ENCODE peak calls at places on chromosomes 13 and 19, in seven cellular contexts. R, P, F, I, L, A and J are unnamed samples.

GRCh38 chr13:40116008-40116407 is 460.5 kb downstream of the COG6 start:
- DNase-seq in A (peak; percentile 60), I (peak; percentile 82), R (peak; percentile 97), L (peak; percentile 46), P (no peak), F (no peak), J (peak; percentile 90)

GRCh38 chr19:49916839-49917733 is 11.9 kb upstream of the ATF5 start:
- DNase-seq in F (no peak), A (no peak), R (no peak), L (no peak), I (peak; percentile 62), P (no peak), J (peak; percentile 35)

GRCh38 chr19:2273356-2274184 is 8.4 kb downstream of the PEAK3 start:
- DNase-seq in R (peak; percentile 65), I (peak; percentile 96), A (peak; percentile 49), F (peak; percentile 94), L (peak; percentile 73), P (peak; percentile 84), J (peak; percentile 64)

GRCh38 chr13:45630791-45631190 is 15.3 kb upstream of the ERICH6B start:
- DNase-seq in P (no peak), F (no peak), L (no peak), I (no peak), A (no peak), R (no peak), J (peak; percentile 46)

GRCh38 chr13:111153977-111154332 is 38.8 kb downstream of the ARHGEF7 start:
- DNase-seq in A (peak; percentile 44), L (peak; percentile 33), R (no peak), P (no peak), I (no peak), F (peak; percentile 56), J (no peak)

GRCh38 chr13:41071775-41072174 is 10.5 kb downstream of the WBP4 start:
- DNase-seq in R (no peak), I (no peak), L (no peak), A (no peak), F (no peak), P (no peak), J (no peak)

GRCh38 chr19:23784274-23784673 is 25.6 kb upstream of the ZNF681 start:
- DNase-seq in I (no peak), P (no peak), A (no peak), L (no peak), F (no peak), R (no peak), J (no peak)

GRCh38 chr13:83215627-83216026 is 666.6 kb downstream of the SLITRK1 start:
- DNase-seq in L (no peak), F (no peak), P (no peak), R (peak; percentile 84), A (no peak), I (no peak), J (peak; percentile 50)

GRCh38 chr13:101530293-101530692 is 77.8 kb downstream of the ITGBL1 start:
- DNase-seq in L (no peak), A (no peak), R (peak; percentile 75), I (no peak), P (no peak), F (no peak), J (no peak)

GRCh38 chr13:113318956-113319355 is 21.9 kb downstream of the LAMP1 start:
- DNase-seq in A (no peak), P (no peak), L (no peak), R (no peak), F (no peak), I (no peak), J (no peak)

GRCh38 chr13:78339927-78340326 is 263.4 kb downstream of the POU4F1 start:
- DNase-seq in L (no peak), A (no peak), I (no peak), P (no peak), F (no peak), R (no peak), J (no peak)

GRCh38 chr19:15374796-15375440 is 4.7 kb downstream of the AKAP8 start:
- DNase-seq in P (peak; percentile 67), A (no peak), F (no peak), R (no peak), I (no peak), L (no peak), J (no peak)

GRCh38 chr13:113667771-113668490 is 912 bp downstream of the GRK1 start:
- DNase-seq in P (no peak), R (no peak), F (no peak), L (no peak), A (no peak), I (no peak), J (no peak)

GRCh38 chr13:97506511-97506910 is 72.5 kb downstream of the RAP2A start:
- DNase-seq in R (peak; percentile 97), L (no peak), A (no peak), F (no peak), P (no peak), I (no peak), J (peak; percentile 36)

GRCh38 chr13:78660130-78660857 is 1.3 kb upstream of the OBI1 start:
- DNase-seq in I (peak; percentile 82), R (peak; percentile 22), L (no peak), P (no peak), F (no peak), A (no peak), J (no peak)

GRCh38 chr13:27353166-27353583 is 71.2 kb upstream of the GTF3A start:
- DNase-seq in A (peak; percentile 69), I (no peak), F (peak; percentile 55), P (no peak), L (no peak), R (peak; percentile 50), J (peak; percentile 34)

GRCh38 chr19:48568345-48568886 is 16.4 kb downstream of the SULT2B1 start:
- DNase-seq in L (peak; percentile 82), F (no peak), R (peak; percentile 64), I (peak; percentile 88), P (peak; percentile 93), A (peak; percentile 83), J (peak; percentile 86)

GRCh38 chr19:19110410-19111137 is 27.7 kb downstream of the TMEM161A start:
- DNase-seq in P (no peak), F (no peak), I (no peak), A (no peak), R (peak; percentile 27), L (no peak), J (peak; percentile 22)

GRCh38 chr19:30373593-30373992 is 1.4 kb downstream of the ZNF536 start:
- DNase-seq in F (no peak), R (no peak), P (no peak), A (no peak), L (no peak), I (peak; percentile 49), J (no peak)

GRCh38 chr19:57887195-57887941 is 1.5 kb downstream of the ZNF814 start:
- DNase-seq in R (peak; percentile 39), I (peak; percentile 88), F (no peak), L (no peak), P (no peak), A (no peak), J (peak; percentile 59)

GRCh38 chr19:54309811-54310210 is 3.2 kb downstream of the LILRA5 start:
- DNase-seq in P (no peak), L (no peak), R (no peak), F (no peak), I (no peak), A (no peak), J (no peak)

GRCh38 chr19:54310543-54310942 is 2.4 kb downstream of the LILRA5 start:
- DNase-seq in A (no peak), L (no peak), R (no peak), P (no peak), F (no peak), I (no peak), J (no peak)

GRCh38 chr19:54312011-54312410 is 955 bp downstream of the LILRA5 start:
- DNase-seq in A (no peak), P (no peak), F (no peak), I (no peak), R (no peak), L (no peak), J (no peak)

GRCh38 chr19:54311486-54311885 is 1.5 kb downstream of the LILRA5 start:
- DNase-seq in I (no peak), P (no peak), L (no peak), A (no peak), R (no peak), F (no peak), J (no peak)

GRCh38 chr19:54312436-54313362 is at the start of gene LILRA5:
- DNase-seq in L (no peak), A (no peak), F (no peak), P (no peak), R (no peak), I (no peak), J (no peak)
- H3K4me3 ChIP-seq in L (no peak within 1 kb of the TSS), A (no peak within 1 kb of the TSS), F (no peak within 1 kb of the TSS), P (no peak within 1 kb of the TSS), R (no peak within 1 kb of the TSS), I (no peak within 1 kb of the TSS), J (no peak within 1 kb of the TSS)

GRCh38 chr19:588758-589692 is 656 bp upstream of the HCN2 start:
- DNase-seq in L (no peak), P (no peak), R (no peak), F (no peak), I (no peak), A (no peak), J (no peak)

GRCh38 chr19:590750-591098 is 1.0 kb downstream of the HCN2 start:
- DNase-seq in R (no peak), A (no peak), P (no peak), L (no peak), I (no peak), F (no peak), J (no peak)

GRCh38 chr19:590396-590745 is 690 bp downstream of the HCN2 start:
- DNase-seq in I (no peak), P (no peak), R (peak; percentile 57), F (no peak), A (no peak), L (no peak), J (peak; percentile 59)

GRCh38 chr19:591099-591958 is 1.6 kb downstream of the HCN2 start:
- DNase-seq in L (no peak), R (no peak), F (no peak), I (no peak), A (no peak), P (no peak), J (peak; percentile 54)

GRCh38 chr19:589693-590395 is at the start of gene HCN2:
- DNase-seq in P (no peak), A (no peak), L (no peak), F (no peak), R (no peak), I (no peak), J (no peak)
- H3K4me3 ChIP-seq in P (peak within 1 kb of the TSS; percentile 30), A (peak within 1 kb of the TSS; percentile 24), L (no peak within 1 kb of the TSS), F (no peak within 1 kb of the TSS), R (peak within 1 kb of the TSS; percentile 47), I (no peak within 1 kb of the TSS), J (no peak within 1 kb of the TSS)

GRCh38 chr13:50378513-50378970 is 363.3 kb downstream of the KCNRG start:
- DNase-seq in A (no peak), I (peak; percentile 48), L (no peak), F (no peak), P (no peak), R (no peak), J (no peak)
- H3K4me3 ChIP-seq in A (no peak overlapping the region), I (no peak overlapping the region), L (no peak overlapping the region), F (no peak overlapping the region), P (peak overlapping the region; percentile 0), R (no peak overlapping the region), J (no peak overlapping the region)

DNA sequence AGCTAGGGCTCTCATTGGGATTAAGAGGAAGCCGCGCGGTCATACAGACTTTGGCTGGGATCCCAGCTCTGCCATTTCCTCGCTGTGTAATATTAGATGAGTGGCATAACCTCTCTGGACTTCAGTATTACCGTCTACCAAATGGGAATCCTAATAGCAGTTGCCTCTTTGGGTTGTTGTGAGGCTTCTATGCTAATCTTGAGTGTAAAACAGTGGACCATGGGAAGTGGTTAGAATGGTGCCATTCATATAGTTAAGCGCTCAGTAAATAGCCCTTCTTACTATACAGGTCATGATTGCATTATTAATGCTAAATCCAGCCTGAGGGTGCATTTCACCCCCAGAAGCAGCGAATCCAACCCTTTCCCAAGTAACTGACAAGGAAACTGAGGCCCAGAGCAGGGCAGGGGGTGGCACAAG is 566 bp upstream of the OPA3 start:
- DNase-seq in A (no peak), I (no peak), F (no peak), R (no peak), P (no peak), L (no peak), J (no peak)
- H3K4me3 ChIP-seq in A (peak overlapping the region; percentile 87), I (peak overlapping the region; percentile 24), F (peak overlapping the region; percentile 80), R (peak overlapping the region; percentile 68), P (peak overlapping the region; percentile 78), L (peak overlapping the region; percentile 18), J (peak overlapping the region; percentile 63)